ENCODE peak calls at places on chromosomes 6 and 20, in eight cellular contexts. One of them, this sample, is unnamed.

GRCh38 chr6:39829331-39829730 is 37.2 kb downstream of the DAAM2 start:
- DNase-seq in activated T-helper 1 cell treated with anti-CD3 and anti-CD28 coated beads, Interleukin-2, amount 50 U/mL, for 16 hours: no peak
- DNase-seq in fibroblast of mammary gland: peak
- DNase-seq in GM19239: no peak
- DNase-seq in stimulated activated CD8-positive, alpha-beta memory T cell treated with anti-CD3 and anti-CD28 coated beads, Interleukin-12 subunit alpha, Interleukin-12 subunit beta, amount 100 ng/mL, for 4 hours: no peak
- DNase-seq in activated CD8-positive, alpha-beta memory T cell treated with anti-CD3 and anti-CD28 coated beads, Interleukin-2, amount 10 ng/mL, durations not matched to agents 7 days and 5 days: no peak
- DNase-seq in iris pigment epithelial cell: no peak
- DNase-seq in psoas muscle: no peak
- DNase-seq in this sample: no peak

GRCh38 chr6:36545767-36546663 is 1.3 kb downstream of the STK38 start:
- DNase-seq in fibroblast of mammary gland: peak
- DNase-seq in GM19239: no peak
- DNase-seq in psoas muscle: no peak
- DNase-seq in iris pigment epithelial cell: peak
- DNase-seq in activated T-helper 1 cell treated with anti-CD3 and anti-CD28 coated beads, Interleukin-2, amount 50 U/mL, for 16 hours: no peak
- DNase-seq in stimulated activated CD8-positive, alpha-beta memory T cell treated with anti-CD3 and anti-CD28 coated beads, Interleukin-12 subunit alpha, Interleukin-12 subunit beta, amount 100 ng/mL, for 4 hours: no peak
- DNase-seq in activated CD8-positive, alpha-beta memory T cell treated with anti-CD3 and anti-CD28 coated beads, Interleukin-2, amount 10 ng/mL, durations not matched to agents 7 days and 5 days: peak
- DNase-seq in this sample: no peak

GRCh38 chr6:144140859-144141258 is 9.5 kb upstream of the STX11 start:
- DNase-seq in GM19239: no peak
- DNase-seq in stimulated activated CD8-positive, alpha-beta memory T cell treated with anti-CD3 and anti-CD28 coated beads, Interleukin-12 subunit alpha, Interleukin-12 subunit beta, amount 100 ng/mL, for 4 hours: no peak
- DNase-seq in iris pigment epithelial cell: no peak
- DNase-seq in activated CD8-positive, alpha-beta memory T cell treated with anti-CD3 and anti-CD28 coated beads, Interleukin-2, amount 10 ng/mL, durations not matched to agents 7 days and 5 days: no peak
- DNase-seq in fibroblast of mammary gland: no peak
- DNase-seq in psoas muscle: no peak
- DNase-seq in activated T-helper 1 cell treated with anti-CD3 and anti-CD28 coated beads, Interleukin-2, amount 50 U/mL, for 16 hours: no peak
- DNase-seq in this sample: no peak

GRCh38 chr20:598133-598881 is 11.8 kb downstream of the TCF15 start:
- DNase-seq in fibroblast of mammary gland: no peak
- DNase-seq in activated CD8-positive, alpha-beta memory T cell treated with anti-CD3 and anti-CD28 coated beads, Interleukin-2, amount 10 ng/mL, durations not matched to agents 7 days and 5 days: no peak
- DNase-seq in activated T-helper 1 cell treated with anti-CD3 and anti-CD28 coated beads, Interleukin-2, amount 50 U/mL, for 16 hours: no peak
- DNase-seq in psoas muscle: peak
- DNase-seq in stimulated activated CD8-positive, alpha-beta memory T cell treated with anti-CD3 and anti-CD28 coated beads, Interleukin-12 subunit alpha, Interleukin-12 subunit beta, amount 100 ng/mL, for 4 hours: no peak
- DNase-seq in iris pigment epithelial cell: no peak
- DNase-seq in GM19239: no peak
- DNase-seq in this sample: no peak

GRCh38 chr6:101433141-101433540 is 39.6 kb downstream of the GRIK2 start:
- DNase-seq in activated CD8-positive, alpha-beta memory T cell treated with anti-CD3 and anti-CD28 coated beads, Interleukin-2, amount 10 ng/mL, durations not matched to agents 7 days and 5 days: no peak
- DNase-seq in psoas muscle: no peak
- DNase-seq in iris pigment epithelial cell: no peak
- DNase-seq in fibroblast of mammary gland: no peak
- DNase-seq in stimulated activated CD8-positive, alpha-beta memory T cell treated with anti-CD3 and anti-CD28 coated beads, Interleukin-12 subunit alpha, Interleukin-12 subunit beta, amount 100 ng/mL, for 4 hours: no peak
- DNase-seq in activated T-helper 1 cell treated with anti-CD3 and anti-CD28 coated beads, Interleukin-2, amount 50 U/mL, for 16 hours: no peak
- DNase-seq in GM19239: no peak
- DNase-seq in this sample: no peak

GRCh38 chr6:44339763-44340625 is 2.5 kb upstream of the SPATS1 start:
- DNase-seq in activated T-helper 1 cell treated with anti-CD3 and anti-CD28 coated beads, Interleukin-2, amount 50 U/mL, for 16 hours: no peak
- DNase-seq in psoas muscle: no peak
- DNase-seq in GM19239: no peak
- DNase-seq in iris pigment epithelial cell: peak
- DNase-seq in stimulated activated CD8-positive, alpha-beta memory T cell treated with anti-CD3 and anti-CD28 coated beads, Interleukin-12 subunit alpha, Interleukin-12 subunit beta, amount 100 ng/mL, for 4 hours: no peak
- DNase-seq in fibroblast of mammary gland: peak
- DNase-seq in activated CD8-positive, alpha-beta memory T cell treated with anti-CD3 and anti-CD28 coated beads, Interleukin-2, amount 10 ng/mL, durations not matched to agents 7 days and 5 days: no peak
- DNase-seq in this sample: no peak

GRCh38 chr6:155968921-155969320 is 513.3 kb upstream of the NOX3 start:
- DNase-seq in activated T-helper 1 cell treated with anti-CD3 and anti-CD28 coated beads, Interleukin-2, amount 50 U/mL, for 16 hours: no peak
- DNase-seq in fibroblast of mammary gland: no peak
- DNase-seq in iris pigment epithelial cell: no peak
- DNase-seq in stimulated activated CD8-positive, alpha-beta memory T cell treated with anti-CD3 and anti-CD28 coated beads, Interleukin-12 subunit alpha, Interleukin-12 subunit beta, amount 100 ng/mL, for 4 hours: no peak
- DNase-seq in psoas muscle: no peak
- DNase-seq in activated CD8-positive, alpha-beta memory T cell treated with anti-CD3 and anti-CD28 coated beads, Interleukin-2, amount 10 ng/mL, durations not matched to agents 7 days and 5 days: no peak
- DNase-seq in GM19239: no peak
- DNase-seq in this sample: no peak

GRCh38 chr20:37885042-37885441 is 17.9 kb upstream of the VSTM2L start:
- DNase-seq in activated T-helper 1 cell treated with anti-CD3 and anti-CD28 coated beads, Interleukin-2, amount 50 U/mL, for 16 hours: no peak
- DNase-seq in stimulated activated CD8-positive, alpha-beta memory T cell treated with anti-CD3 and anti-CD28 coated beads, Interleukin-12 subunit alpha, Interleukin-12 subunit beta, amount 100 ng/mL, for 4 hours: no peak
- DNase-seq in psoas muscle: no peak
- DNase-seq in fibroblast of mammary gland: no peak
- DNase-seq in GM19239: no peak
- DNase-seq in iris pigment epithelial cell: no peak
- DNase-seq in activated CD8-positive, alpha-beta memory T cell treated with anti-CD3 and anti-CD28 coated beads, Interleukin-2, amount 10 ng/mL, durations not matched to agents 7 days and 5 days: no peak
- DNase-seq in this sample: no peak

GRCh38 chr20:1874534-1875168 is 20.6 kb upstream of the SIRPA start:
- DNase-seq in fibroblast of mammary gland: no peak
- DNase-seq in activated CD8-positive, alpha-beta memory T cell treated with anti-CD3 and anti-CD28 coated beads, Interleukin-2, amount 10 ng/mL, durations not matched to agents 7 days and 5 days: no peak
- DNase-seq in activated T-helper 1 cell treated with anti-CD3 and anti-CD28 coated beads, Interleukin-2, amount 50 U/mL, for 16 hours: no peak
- DNase-seq in GM19239: no peak
- DNase-seq in iris pigment epithelial cell: no peak
- DNase-seq in psoas muscle: no peak
- DNase-seq in stimulated activated CD8-positive, alpha-beta memory T cell treated with anti-CD3 and anti-CD28 coated beads, Interleukin-12 subunit alpha, Interleukin-12 subunit beta, amount 100 ng/mL, for 4 hours: no peak
- DNase-seq in this sample: no peak

GRCh38 chr20:63977392-63978276 is 1.8 kb downstream of the SAMD10 start:
- DNase-seq in stimulated activated CD8-positive, alpha-beta memory T cell treated with anti-CD3 and anti-CD28 coated beads, Interleukin-12 subunit alpha, Interleukin-12 subunit beta, amount 100 ng/mL, for 4 hours: peak
- DNase-seq in iris pigment epithelial cell: peak
- DNase-seq in activated T-helper 1 cell treated with anti-CD3 and anti-CD28 coated beads, Interleukin-2, amount 50 U/mL, for 16 hours: no peak
- DNase-seq in activated CD8-positive, alpha-beta memory T cell treated with anti-CD3 and anti-CD28 coated beads, Interleukin-2, amount 10 ng/mL, durations not matched to agents 7 days and 5 days: peak
- DNase-seq in GM19239: no peak
- DNase-seq in fibroblast of mammary gland: peak
- DNase-seq in psoas muscle: no peak
- DNase-seq in this sample: no peak

GRCh38 chr20:56689318-56689717 is 60.2 kb downstream of the TFAP2C start:
- DNase-seq in psoas muscle: no peak
- DNase-seq in fibroblast of mammary gland: peak
- DNase-seq in activated CD8-positive, alpha-beta memory T cell treated with anti-CD3 and anti-CD28 coated beads, Interleukin-2, amount 10 ng/mL, durations not matched to agents 7 days and 5 days: no peak
- DNase-seq in iris pigment epithelial cell: peak
- DNase-seq in stimulated activated CD8-positive, alpha-beta memory T cell treated with anti-CD3 and anti-CD28 coated beads, Interleukin-12 subunit alpha, Interleukin-12 subunit beta, amount 100 ng/mL, for 4 hours: no peak
- DNase-seq in activated T-helper 1 cell treated with anti-CD3 and anti-CD28 coated beads, Interleukin-2, amount 50 U/mL, for 16 hours: no peak
- DNase-seq in GM19239: no peak
- DNase-seq in this sample: no peak

GRCh38 chr6:95519228-95520037 is 57.9 kb upstream of the MANEA start:
- DNase-seq in stimulated activated CD8-positive, alpha-beta memory T cell treated with anti-CD3 and anti-CD28 coated beads, Interleukin-12 subunit alpha, Interleukin-12 subunit beta, amount 100 ng/mL, for 4 hours: no peak
- DNase-seq in activated T-helper 1 cell treated with anti-CD3 and anti-CD28 coated beads, Interleukin-2, amount 50 U/mL, for 16 hours: no peak
- DNase-seq in activated CD8-positive, alpha-beta memory T cell treated with anti-CD3 and anti-CD28 coated beads, Interleukin-2, amount 10 ng/mL, durations not matched to agents 7 days and 5 days: no peak
- DNase-seq in iris pigment epithelial cell: no peak
- DNase-seq in psoas muscle: no peak
- DNase-seq in fibroblast of mammary gland: no peak
- DNase-seq in GM19239: no peak
- DNase-seq in this sample: no peak

GRCh38 chr20:20856306-20856705 is 143.9 kb upstream of the RALGAPA2 start:
- DNase-seq in stimulated activated CD8-positive, alpha-beta memory T cell treated with anti-CD3 and anti-CD28 coated beads, Interleukin-12 subunit alpha, Interleukin-12 subunit beta, amount 100 ng/mL, for 4 hours: no peak
- DNase-seq in psoas muscle: no peak
- DNase-seq in iris pigment epithelial cell: no peak
- DNase-seq in fibroblast of mammary gland: no peak
- DNase-seq in activated CD8-positive, alpha-beta memory T cell treated with anti-CD3 and anti-CD28 coated beads, Interleukin-2, amount 10 ng/mL, durations not matched to agents 7 days and 5 days: no peak
- DNase-seq in activated T-helper 1 cell treated with anti-CD3 and anti-CD28 coated beads, Interleukin-2, amount 50 U/mL, for 16 hours: no peak
- DNase-seq in GM19239: no peak
- DNase-seq in this sample: no peak

This sample was measured in tibial artery.